ENCODE peak calls at places on chromosomes 6 and 20, in four cellular contexts. V is progenitor cell of endocrine pancreas, P is fibroblast of lung, R is NCI-H345. Y is an unnamed sample.

GRCh38 chr6:24122139-24122538 is 3.9 kb upstream of the NRSN1 start:
- DNase-seq in V (no peak), R (no peak), P (no peak), Y (no peak)

GRCh38 chr6:90080876-90081464 is 186.7 kb downstream of the GJA10 start:
- DNase-seq in P (no peak), V (no peak), R (no peak), Y (no peak)

GRCh38 chr6:14354919-14355572 is 237.5 kb downstream of the CD83 start:
- DNase-seq in P (peak; percentile 87), V (no peak), R (no peak), Y (no peak)

GRCh38 chr6:139474145-139475108 is 100.0 kb upstream of the CITED2 start:
- DNase-seq in R (no peak), V (no peak), P (peak; percentile 92), Y (no peak)

GRCh38 chr20:32205502-32206382 is 1.8 kb downstream of the PLAGL2 start:
- DNase-seq in V (no peak), P (peak; percentile 38), R (no peak), Y (no peak)

GRCh38 chr20:9926476-9926875 is 87.6 kb upstream of the PAK5 start:
- DNase-seq in R (no peak), V (no peak), P (no peak), Y (no peak)

GRCh38 chr6:26033132-26033941 is 53.9 kb upstream of the HFE start:
- DNase-seq in R (peak; percentile 85), V (peak; percentile 29), P (peak; percentile 99), Y (peak; percentile 58)

GRCh38 chr6:47483853-47484546 is 6.4 kb downstream of the CD2AP start:
- DNase-seq in V (no peak), R (peak; percentile 6), P (peak; percentile 7), Y (no peak)

GRCh38 chr20:17786221-17786718 is 86.5 kb downstream of the BANF2 start:
- DNase-seq in R (no peak), P (peak; percentile 68), V (no peak), Y (no peak)

GRCh38 chr20:33663161-33664084 is 1.3 kb downstream of the C20orf144 start:
- DNase-seq in R (peak; percentile 92), P (peak; percentile 60), V (peak; percentile 71), Y (peak; percentile 89)